ENCODE peak calls at places on chromosome X, in eight cellular contexts. G, B, W, C, K, X, A and I are unnamed samples.

GRCh38 chrX:108304210-108304609 is 134.0 kb downstream of the COL4A6 start:
- DNase-seq in C (no peak), G (peak), A (no peak), X (no peak), K (peak), W (peak), B (no peak), I (no peak)

GRCh38 chrX:72685810-72686465 is 28.2 kb downstream of the PHKA1 start:
- DNase-seq in A (no peak), X (peak), W (no peak), C (no peak), K (no peak), G (no peak), B (peak), I (peak)

GRCh38 chrX:50813843-50814661 is at the start of gene SHROOM4:
- DNase-seq in B (no peak), K (peak), X (no peak), A (no peak), W (peak), C (peak), G (no peak), I (no peak)

GRCh38 chrX:118360429-118361125 is 14.7 kb downstream of the WDR44 start:
- DNase-seq in W (peak), B (no peak), X (no peak), G (no peak), K (peak), A (no peak), C (no peak), I (no peak)

GRCh38 chrX:2632533-2633504 is 58.3 kb upstream of the CD99 start:
- DNase-seq in G (no peak), K (no peak), A (no peak), B (no peak), C (no peak), W (no peak), X (no peak), I (no peak)

GRCh38 chrX:104469771-104470170 is 96.2 kb upstream of the IL1RAPL2 start:
- DNase-seq in W (peak), K (no peak), B (no peak), C (no peak), X (no peak), G (no peak), A (no peak), I (no peak)

GRCh38 chrX:69555396-69556023 is 51.4 kb downstream of the NALF2 start:
- DNase-seq in C (peak), G (no peak), W (no peak), A (no peak), K (no peak), X (no peak), B (no peak), I (no peak)

GRCh38 chrX:106302304-106302703 is 134.2 kb downstream of the PWWP3B start:
- DNase-seq in X (peak), K (no peak), B (no peak), C (peak), A (no peak), G (no peak), W (no peak), I (peak)

GRCh38 chrX:153724252-153725038 is at the start of the genes ABCD1 and BCAP31:
- DNase-seq in G (peak), A (peak), C (peak), W (peak), X (peak), K (peak), B (no peak), I (peak)

GRCh38 chrX:78199851-78200250 is 60.4 kb upstream of the TAF9B start:
- DNase-seq in G (peak), K (peak), B (no peak), A (peak), W (peak), X (peak), C (peak), I (peak)

GRCh38 chrX:50721771-50722521 is 92.0 kb downstream of the SHROOM4 start:
- DNase-seq in G (no peak), X (no peak), C (no peak), B (no peak), K (no peak), W (peak), A (no peak), I (no peak)

GRCh38 chrX:34631826-34632225 is 25.3 kb downstream of the TMEM47 start:
- DNase-seq in G (no peak), X (no peak), B (no peak), K (peak), W (no peak), C (peak), A (no peak), I (no peak)

GRCh38 chrX:9605484-9605883 is 140.6 kb downstream of the TBL1X start:
- DNase-seq in G (no peak), K (no peak), C (no peak), B (no peak), A (no peak), X (no peak), W (no peak), I (no peak)

GRCh38 chrX:71171110-71171801 is 26.6 kb downstream of the NLGN3 start:
- DNase-seq in X (no peak), W (no peak), C (no peak), A (no peak), K (no peak), B (no peak), G (peak), I (no peak)

GRCh38 chrX:153770606-153771175 is 6.6 kb downstream of the PLXNB3 start:
- DNase-seq in C (no peak), A (no peak), W (no peak), B (no peak), X (no peak), K (no peak), G (no peak), I (no peak)

GRCh38 chrX:77977518-77977917 is 8.1 kb upstream of the PGAM4 start:
- DNase-seq in K (no peak), B (no peak), X (no peak), C (no peak), W (no peak), G (no peak), A (no peak), I (no peak)

GRCh38 chrX:134836497-134836968 is 154.3 kb upstream of the SMIM10 start:
- DNase-seq in C (no peak), B (no peak), G (peak), A (no peak), K (peak), W (no peak), X (peak), I (peak)

GRCh38 chrX:444305-444704 is 57.6 kb upstream of the PPP2R3B start:
- DNase-seq in W (no peak), A (no peak), C (no peak), G (no peak), B (no peak), K (no peak), X (no peak), I (no peak)

GRCh38 chrX:100980608-100981497 is 11.3 kb downstream of the ARL13A start:
- DNase-seq in X (peak), G (no peak), C (no peak), K (peak), A (peak), B (no peak), W (no peak), I (peak)

GRCh38 chrX:112714357-112714918 is 34.7 kb upstream of the LHFPL1 start:
- DNase-seq in C (no peak), W (no peak), K (no peak), X (no peak), B (no peak), A (no peak), G (no peak), I (no peak)

GRCh38 chrX:46327229-46328081 is 217.8 kb downstream of the ZNF674 start:
- DNase-seq in X (peak), A (peak), W (peak), C (peak), G (no peak), B (peak), K (peak), I (peak)

GRCh38 chrX:118631586-118631985 is 95.8 kb upstream of the IL13RA1 start:
- DNase-seq in K (no peak), C (no peak), X (no peak), B (no peak), W (no peak), G (no peak), A (no peak), I (no peak)

GRCh38 chrX:20521245-20521644 is 254.5 kb upstream of the RPS6KA3 start:
- DNase-seq in K (no peak), C (peak), A (no peak), W (no peak), X (no peak), G (no peak), B (no peak), I (no peak)

GRCh38 chrX:39905475-39905889 is 192.3 kb downstream of the BCOR start:
- DNase-seq in G (peak), K (peak), A (no peak), W (no peak), C (peak), X (no peak), B (no peak), I (no peak)
- H3K4me2 ChIP-seq in G (peak), K (peak), A (no peak), W (no peak), C (peak), X (no peak), B (no peak), I (no peak)

DNA sequence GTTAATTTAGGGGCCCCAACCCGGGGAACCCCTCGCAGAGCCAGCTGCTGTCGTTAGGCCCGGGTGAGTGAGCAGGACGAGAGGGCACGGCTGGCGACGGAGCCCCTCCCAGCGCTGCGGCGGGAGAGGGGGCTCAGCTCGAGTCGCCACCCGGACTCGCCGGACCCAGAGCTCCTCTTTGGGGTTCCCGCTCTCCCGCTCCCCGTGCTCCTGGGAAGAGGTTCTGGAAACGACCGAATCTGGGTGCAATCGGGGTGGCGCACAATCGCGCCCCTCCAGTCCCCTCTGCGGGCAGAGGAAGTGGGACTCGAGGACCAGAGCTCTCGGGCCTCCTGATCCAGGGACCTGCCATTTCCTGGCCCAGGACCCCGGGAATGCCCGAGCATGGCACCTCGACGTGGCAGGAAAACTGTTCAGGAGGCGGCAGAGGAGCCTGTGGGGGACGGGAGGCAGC is 37.3 kb upstream of the ARAF start:
- DNase-seq in K (no peak), G (no peak), C (no peak), W (no peak), A (no peak), B (no peak), X (no peak), I (no peak)
- H3K4me3 ChIP-seq in K (peak), G (peak), C (peak), W (peak), A (peak), B (peak), X (peak), I (peak)

GRCh38 chrX:122565952-122566351 is 618.1 kb upstream of the GRIA3 start:
- DNase-seq in C (peak), B (no peak), A (no peak), W (no peak), K (no peak), G (no peak), X (peak), I (peak)
- H3K4me2 ChIP-seq in C (no peak), B (no peak), A (no peak), W (no peak), K (no peak), G (no peak), X (no peak), I (no peak)

GRCh38 chrX:136057567-136057966 is 72.3 kb downstream of the SLC9A6 start:
- DNase-seq in K (no peak), X (no peak), G (no peak), W (no peak), C (no peak), A (no peak), B (no peak), I (no peak)

GRCh38 chrX:136061302-136061701 is 76.1 kb downstream of the SLC9A6 start:
- DNase-seq in C (no peak), A (no peak), G (no peak), X (no peak), B (no peak), K (no peak), W (no peak), I (no peak)

GRCh38 chrX:136059350-136059749 is 74.1 kb downstream of the SLC9A6 start:
- DNase-seq in A (no peak), X (no peak), B (no peak), K (no peak), W (no peak), G (no peak), C (no peak), I (no peak)

GRCh38 chrX:136055651-136056221 is 70.5 kb downstream of the SLC9A6 start:
- DNase-seq in A (no peak), X (no peak), W (no peak), C (peak), K (peak), G (no peak), B (no peak), I (no peak)
- H3K4me3 ChIP-seq in A (no peak), X (no peak), W (no peak), C (no peak), K (no peak), G (no peak), B (no peak), I (no peak)

GRCh38 chrX:120000490-120001246 is 57.1 kb upstream of the NKAP start:
- DNase-seq in B (no peak), G (no peak), A (no peak), W (peak), K (no peak), C (peak), X (no peak), I (no peak)

GRCh38 chrX:119996600-119997524 is 53.3 kb upstream of the NKAP start:
- DNase-seq in W (no peak), A (no peak), B (no peak), K (no peak), X (no peak), G (no peak), C (no peak), I (no peak)

GRCh38 chrX:119997570-119997969 is 54.0 kb upstream of the NKAP start:
- DNase-seq in K (no peak), G (no peak), W (no peak), B (no peak), A (no peak), X (no peak), C (no peak), I (no peak)

GRCh38 chrX:120001787-120002186 is 58.2 kb upstream of the NKAP start:
- DNase-seq in W (no peak), B (no peak), C (no peak), K (no peak), X (no peak), A (no peak), G (no peak), I (no peak)

DNA sequence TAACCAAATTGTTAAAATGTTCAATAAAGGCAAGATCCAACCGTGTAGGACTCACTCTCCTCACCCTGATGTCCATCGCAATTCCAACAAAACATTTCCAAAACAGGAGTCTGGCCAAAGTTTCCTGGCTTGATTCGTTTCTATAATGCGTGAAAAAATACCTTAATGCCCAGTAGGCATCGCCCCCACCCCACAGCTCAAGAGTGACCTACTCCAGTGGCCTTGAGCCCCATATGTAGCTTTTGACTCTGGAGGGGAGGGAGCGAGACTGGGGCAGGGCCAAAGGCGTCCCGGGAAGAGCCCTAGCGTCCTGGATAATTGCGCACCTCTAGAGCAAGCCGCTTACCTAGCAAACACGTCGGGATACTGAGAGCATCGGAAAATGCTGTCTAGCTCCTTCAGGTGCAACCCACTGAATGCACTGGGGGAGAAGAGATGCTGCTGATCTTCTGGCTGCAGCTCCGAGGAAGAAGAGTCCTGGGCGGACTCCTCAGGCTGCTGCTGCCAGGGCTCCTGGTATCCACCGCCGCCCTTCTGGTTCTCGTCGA is 55.6 kb upstream of the NKAP start:
- DNase-seq in A (no peak), C (no peak), B (no peak), G (no peak), K (no peak), W (no peak), X (no peak), I (no peak)
- H3K4me2 ChIP-seq in A (peak), C (no peak), B (no peak), G (no peak), K (no peak), W (no peak), X (no peak), I (no peak)

DNA sequence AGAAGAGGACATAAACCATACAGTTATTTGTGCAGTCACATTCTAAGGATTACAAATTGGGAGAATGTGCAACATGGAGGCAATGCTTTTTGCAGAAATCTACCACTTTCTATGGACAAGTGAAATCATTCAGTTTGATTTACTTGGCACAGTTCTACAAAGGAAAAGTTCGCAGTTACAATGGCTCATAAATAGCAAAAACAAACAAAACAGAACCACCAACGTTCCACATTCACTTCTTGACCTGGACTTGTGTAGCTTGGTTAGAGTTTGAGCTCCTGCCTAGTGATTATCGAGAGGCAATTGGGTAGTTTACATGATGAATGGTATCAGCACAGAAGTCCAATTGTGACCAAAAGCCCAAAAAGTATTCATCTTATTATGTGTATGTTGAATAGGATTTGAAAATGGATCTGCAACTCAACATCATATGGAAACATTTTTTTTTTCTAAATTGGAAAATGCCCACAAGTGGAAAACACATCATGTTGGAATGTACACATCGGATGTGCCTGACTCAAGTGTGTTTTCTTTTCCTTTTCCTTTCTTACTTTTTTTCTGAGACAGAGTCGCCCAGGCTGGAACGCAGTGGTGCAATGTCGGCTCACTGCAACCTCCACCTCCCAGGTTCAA is 123.8 kb downstream of the LUZP4 start:
- DNase-seq in B (no peak), K (peak), G (no peak), W (no peak), X (no peak), A (no peak), C (no peak), I (no peak)
- H3K4me3 ChIP-seq in B (no peak), K (no peak), G (no peak), W (no peak), X (no peak), A (no peak), C (no peak), I (no peak)

GRCh38 chrX:120753413-120754251 is 122.0 kb downstream of the CT47B1 start:
- DNase-seq in W (no peak), A (no peak), X (no peak), G (no peak), K (no peak), B (no peak), C (no peak), I (no peak)
- H3K4me2 ChIP-seq in W (no peak), A (no peak), X (no peak), G (no peak), K (no peak), B (no peak), C (no peak), I (no peak)